ENCODE peak calls at places on chromosomes 2 and 18, in four cellular contexts. Y, N, B and L are unnamed samples.

GRCh38 chr2:119011162-119011909 is 69.3 kb downstream of the MARCO start:
- DNase-seq in Y (peak; percentile 66), N (peak; percentile 70), B (peak; percentile 75), L (peak; percentile 22)

GRCh38 chr2:18378020-18378653 is 182.3 kb downstream of the RDH14 start:
- DNase-seq in Y (no peak), N (peak; percentile 45), B (no peak), L (no peak)

GRCh38 chr2:223101340-223102039 is 49.5 kb downstream of the KCNE4 start:
- DNase-seq in Y (no peak), N (peak; percentile 65), B (no peak), L (no peak)

GRCh38 chr2:41933035-41933429 is 114.8 kb upstream of the PKDCC start:
- DNase-seq in Y (no peak), N (no peak), B (no peak), L (no peak)

GRCh38 chr2:202494300-202494699 is 118.2 kb downstream of the BMPR2 start:
- DNase-seq in Y (no peak), N (no peak), B (no peak), L (peak; percentile 31)

GRCh38 chr2:45220227-45220626 is 211.0 kb upstream of the SIX2 start:
- DNase-seq in Y (peak; percentile 85), N (no peak), B (no peak), L (no peak)

GRCh38 chr2:10141736-10142639 is 19.4 kb downstream of the RRM2 start:
- DNase-seq in Y (no peak), N (peak; percentile 66), B (no peak), L (peak; percentile 38)

GRCh38 chr2:108139521-108139920 is 100.2 kb upstream of the SULT1C3 start:
- DNase-seq in Y (no peak), N (no peak), B (no peak), L (no peak)

GRCh38 chr2:47509250-47509649 is 106.3 kb downstream of the MSH2 start:
- DNase-seq in Y (no peak), N (no peak), B (no peak), L (no peak)

GRCh38 chr2:58620896-58621295 is 379.8 kb upstream of the FANCL start:
- DNase-seq in Y (no peak), N (no peak), B (no peak), L (no peak)

GRCh38 chr2:235669983-235670962 is 176.4 kb downstream of the AGAP1 start:
- DNase-seq in Y (peak; percentile 80), N (peak; percentile 36), B (peak; percentile 79), L (peak; percentile 64)

GRCh38 chr2:229927817-229928321 is 5.6 kb downstream of the FBXO36 start:
- DNase-seq in Y (no peak), N (no peak), B (no peak), L (no peak)

GRCh38 chr2:105749583-105750399 is 5.1 kb downstream of the NCK2 start:
- DNase-seq in Y (peak; percentile 63), N (peak; percentile 34), B (no peak), L (no peak)

GRCh38 chr2:102910724-102911123 is 148.9 kb downstream of the TMEM182 start:
- DNase-seq in Y (no peak), N (no peak), B (no peak), L (no peak)

GRCh38 chr2:3754280-3754679 is 50.9 kb downstream of the DCDC2C start:
- DNase-seq in Y (no peak), N (no peak), B (no peak), L (no peak)
- TF ChIP-seq CTCF in Y (no peak), N (no peak), B (no peak), L (no peak)

DNA sequence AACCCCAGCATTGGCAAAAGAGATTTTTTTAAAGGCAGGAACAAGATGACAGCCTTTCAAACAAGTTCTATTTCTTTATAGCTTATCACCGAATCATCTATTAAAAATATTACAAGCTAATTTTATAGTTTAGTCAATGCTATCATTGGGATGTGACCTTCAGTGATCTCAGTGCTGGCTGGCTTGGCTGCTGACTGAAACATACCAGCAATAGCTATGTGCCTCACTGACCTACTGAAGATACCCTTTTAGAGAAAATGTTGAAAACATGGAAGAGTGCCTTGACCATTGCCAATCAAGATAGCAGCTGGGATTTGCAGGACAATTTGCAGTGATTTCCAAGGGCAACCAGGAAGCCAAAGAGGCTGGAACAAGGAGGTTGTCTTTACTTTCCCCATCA is 44.0 kb downstream of the CSRNP3 start:
- DNase-seq in Y (no peak), N (no peak), B (no peak), L (no peak)
- H3K4me3 ChIP-seq in Y (no peak overlapping the region), N (no peak overlapping the region), B (no peak overlapping the region), L (no peak overlapping the region)

DNA sequence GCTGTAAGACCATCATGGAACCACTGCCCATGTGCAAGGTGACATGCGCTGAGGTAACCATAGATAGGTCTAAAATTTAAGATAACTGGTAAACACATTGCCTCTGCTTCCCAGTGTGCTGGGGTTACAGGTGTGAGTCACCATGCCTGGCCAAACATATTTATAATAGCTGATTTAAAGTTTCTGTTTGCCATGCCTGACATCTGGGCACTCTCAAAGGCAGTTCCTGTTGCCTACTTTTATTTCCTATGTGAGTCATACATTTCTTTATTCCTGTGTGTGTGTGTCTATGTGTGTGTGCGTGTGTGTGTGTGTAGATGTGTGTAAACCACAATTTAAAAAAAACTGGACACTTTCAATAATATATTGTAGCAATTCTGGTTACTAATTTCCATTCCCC is 415.2 kb upstream of the NETO1 start:
- DNase-seq in Y (no peak), N (no peak), B (no peak), L (no peak)
- H3K27ac ChIP-seq in Y (no peak overlapping the region), N (no peak overlapping the region), B (no peak overlapping the region), L (no peak overlapping the region)

DNA sequence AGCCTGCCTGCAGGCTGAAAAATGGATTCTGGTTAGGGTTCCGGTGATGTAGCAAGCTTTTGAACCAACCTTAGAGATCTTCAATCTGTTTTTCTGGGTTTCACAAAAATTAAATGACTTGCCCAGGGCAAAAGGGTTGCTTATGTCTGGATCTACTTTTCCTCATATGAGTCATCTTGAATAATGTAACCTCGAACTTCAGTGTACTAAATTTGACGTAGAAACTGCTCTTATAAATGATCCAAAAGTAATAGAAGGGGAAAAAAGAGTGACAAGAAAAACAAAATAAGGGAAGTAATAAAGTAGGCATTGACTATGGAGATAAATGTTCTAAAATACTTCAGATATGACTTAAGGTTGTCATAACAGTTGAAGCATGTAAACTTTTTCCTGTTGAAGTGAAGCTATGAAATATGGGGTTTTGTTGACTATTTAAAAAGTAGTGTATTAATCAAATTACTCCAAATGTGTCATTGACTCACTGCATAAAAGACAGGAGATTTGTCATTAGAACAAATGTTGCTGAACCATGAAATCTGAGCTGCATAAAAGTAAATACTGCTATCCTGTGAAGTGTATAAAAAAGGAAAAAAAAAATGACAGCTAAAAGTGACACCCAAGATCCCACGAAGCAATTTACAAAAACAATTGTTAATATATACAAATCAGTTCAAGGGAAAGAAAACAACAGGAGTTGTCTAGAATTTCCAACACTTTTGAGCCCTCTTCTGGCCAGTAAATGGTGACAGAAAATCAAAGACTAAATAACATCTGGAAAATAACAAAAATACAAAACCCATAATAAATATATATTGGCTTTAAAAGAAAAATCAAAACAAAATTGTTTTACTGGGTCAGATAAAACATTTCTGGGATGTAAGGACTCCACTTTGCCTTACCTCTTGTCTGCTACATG is 103.6 kb upstream of the SERPINE2 start:
- DNase-seq in Y (no peak), N (no peak), B (no peak), L (no peak)
- TF ChIP-seq CTCF in Y (no peak), N (no peak), B (no peak), L (no peak)